ENCODE peak calls at places on chromosomes 3 and 15, in nine cellular contexts. G, H, L, M, B, U, V, T and Z are unnamed samples.

GRCh38 chr15:66069751-66070150 is 183.8 kb downstream of the MEGF11 start:
- DNase-seq in M (no peak), H (no peak), U (no peak), B (no peak), V (no peak), G (no peak), T (no peak), L (no peak), Z (no peak)

GRCh38 chr3:24956613-24957012 is 462.0 kb upstream of the THRB start:
- DNase-seq in M (no peak), V (no peak), T (no peak), U (no peak), H (no peak), L (no peak), G (no peak), B (no peak), Z (no peak)

GRCh38 chr15:62711691-62712454 is 330.7 kb upstream of the TPM1 start:
- DNase-seq in M (no peak), V (no peak), B (peak; percentile 42), G (no peak), H (no peak), U (no peak), T (no peak), L (no peak), Z (no peak)

GRCh38 chr3:136819784-136820640 is 1.1 kb downstream of the SLC35G2 start:
- DNase-seq in U (peak; percentile 54), B (peak; percentile 79), H (peak; percentile 57), L (peak; percentile 87), M (peak; percentile 57), G (peak; percentile 54), T (peak; percentile 18), V (peak; percentile 15), Z (peak; percentile 22)

GRCh38 chr3:156997351-156997750 is 162.6 kb downstream of the CCNL1 start:
- DNase-seq in T (no peak), H (no peak), V (no peak), G (no peak), L (no peak), M (no peak), B (peak; percentile 72), U (no peak), Z (no peak)

GRCh38 chr3:116444819-116445290 is 432 bp downstream of the LSAMP start:
- DNase-seq in B (peak; percentile 54), H (peak; percentile 20), M (no peak), U (no peak), L (peak; percentile 18), G (peak; percentile 70), T (peak; percentile 23), V (no peak), Z (peak; percentile 29)

GRCh38 chr15:84633311-84634227 is 20.5 kb downstream of the WDR73 start:
- DNase-seq in L (peak; percentile 62), B (peak; percentile 88), T (peak; percentile 65), V (peak; percentile 43), G (peak; percentile 86), M (peak; percentile 84), U (no peak), H (peak; percentile 38), Z (peak; percentile 72)

GRCh38 chr15:85414495-85414894 is 34.1 kb downstream of the AKAP13 start:
- DNase-seq in B (peak; percentile 47), V (no peak), G (no peak), M (no peak), T (no peak), L (no peak), U (no peak), H (no peak), Z (no peak)

GRCh38 chr3:13217736-13218540 is 144.7 kb upstream of the IQSEC1 start:
- DNase-seq in U (no peak), M (no peak), B (peak; percentile 5), T (no peak), L (no peak), H (no peak), G (no peak), V (no peak), Z (no peak)

GRCh38 chr3:23945653-23945902 is 492 bp downstream of the NR1D2 start:
- DNase-seq in V (no peak), T (no peak), M (no peak), U (no peak), H (no peak), L (no peak), G (no peak), B (no peak), Z (no peak)

GRCh38 chr3:119627461-119627860 is 29.8 kb downstream of the PLA1A start:
- DNase-seq in U (no peak), L (no peak), B (no peak), G (peak; percentile 5), V (no peak), M (no peak), T (no peak), H (no peak), Z (no peak)

GRCh38 chr3:114553949-114554593 is 260.2 kb downstream of the TIGIT start:
- DNase-seq in H (no peak), G (no peak), U (no peak), L (no peak), M (no peak), B (no peak), T (no peak), V (no peak), Z (no peak)

GRCh38 chr3:52178537-52178936 is 19.4 kb upstream of the ALAS1 start:
- DNase-seq in L (no peak), G (no peak), V (no peak), U (no peak), M (no peak), T (no peak), H (no peak), B (no peak), Z (no peak)